ENCODE peak calls at places on chromosomes 4 and X, in six cellular contexts. J is suprapubic skin; M is AG04449; V is AG04450; W is body of pancreas; Z is CD8-positive, alpha-beta T cell. G is an unnamed sample.

GRCh38 chr4:28225005-28225404 is 1364.4 kb downstream of the STIM2 start:
- DNase-seq in J (no peak), M (no peak), V (no peak), W (no peak), Z (no peak), G (no peak)

GRCh38 chrX:11588097-11588496 is 77.6 kb downstream of the ARHGAP6 start:
- DNase-seq in J (no peak), M (no peak), V (no peak), W (no peak), Z (no peak), G (no peak)

GRCh38 chr4:10529891-10530786 is 72.9 kb upstream of the ZNF518B start:
- DNase-seq in J (no peak), M (no peak), V (no peak), W (no peak), Z (no peak), G (no peak)

GRCh38 chr4:76588268-76588667 is 153.2 kb downstream of the SHROOM3 start:
- DNase-seq in J (no peak), M (no peak), V (no peak), W (no peak), Z (no peak), G (no peak)

GRCh38 chr4:87843936-87844335 is 11.2 kb downstream of the MEPE start:
- DNase-seq in J (no peak), M (peak; percentile 63), V (no peak), W (no peak), Z (no peak), G (no peak)

GRCh38 chrX:74835566-74835965 is 89.7 kb downstream of the NEXMIF start:
- DNase-seq in J (no peak), M (no peak), V (no peak), W (no peak), Z (no peak), G (no peak)

GRCh38 chr4:95038791-95039190 is 281.0 kb downstream of the BMPR1B start:
- DNase-seq in J (no peak), M (no peak), V (no peak), W (no peak), Z (no peak), G (no peak)

GRCh38 chr4:40173470-40173875 is 23.4 kb upstream of the RHOH start:
- DNase-seq in J (no peak), M (no peak), V (no peak), W (no peak), Z (no peak), G (no peak)

GRCh38 chrX:70176938-70177533 is at the start of gene DGAT2L6:
- DNase-seq in J (no peak), M (no peak), V (no peak), W (no peak), Z (no peak), G (no peak)

GRCh38 chr4:94451051-94451404 is 714 bp upstream of the PDLIM5 start:
- DNase-seq in J (no peak), M (no peak), V (no peak), W (no peak), Z (no peak), G (no peak)

GRCh38 chr4:150581611-150582010 is 340 bp upstream of the MAB21L2 start:
- DNase-seq in J (no peak), M (peak; percentile 69), V (peak; percentile 34), W (no peak), Z (no peak), G (no peak)

GRCh38 chr4:23789765-23790164 is 100.1 kb downstream of the PPARGC1A start:
- DNase-seq in J (peak; percentile 66), M (no peak), V (no peak), W (peak; percentile 47), Z (no peak), G (peak; percentile 99)

GRCh38 chr4:152273343-152273742 is 262.5 kb downstream of the FBXW7 start:
- DNase-seq in J (no peak), M (no peak), V (no peak), W (no peak), Z (no peak), G (no peak)

GRCh38 chrX:100883654-100884053 is 9.5 kb upstream of the NOX1 start:
- DNase-seq in J (no peak), M (no peak), V (no peak), W (no peak), Z (no peak), G (no peak)

GRCh38 chrX:136761410-136761809 is 19.3 kb downstream of the ARHGEF6 start:
- DNase-seq in J (no peak), M (no peak), V (no peak), W (no peak), Z (no peak), G (no peak)

GRCh38 chrX:136765957-136766356 is 14.8 kb downstream of the ARHGEF6 start:
- DNase-seq in J (no peak), M (no peak), V (no peak), W (no peak), Z (no peak), G (no peak)

GRCh38 chrX:136766785-136767103 is 14.0 kb downstream of the ARHGEF6 start:
- DNase-seq in J (no peak), M (no peak), V (no peak), W (peak; percentile 10), Z (no peak), G (no peak)

GRCh38 chrX:136762820-136763452 is 17.8 kb downstream of the ARHGEF6 start:
- DNase-seq in J (no peak), M (no peak), V (no peak), W (no peak), Z (peak; percentile 25), G (no peak)

GRCh38 chrX:136764206-136764605 is 16.5 kb downstream of the ARHGEF6 start:
- DNase-seq in J (no peak), M (no peak), V (no peak), W (no peak), Z (no peak), G (no peak)
- H3K4me3 ChIP-seq in J (no peak overlapping the region), M (no peak overlapping the region), V (no peak overlapping the region), W (no peak overlapping the region), Z (no peak overlapping the region), G (no peak overlapping the region)

DNA sequence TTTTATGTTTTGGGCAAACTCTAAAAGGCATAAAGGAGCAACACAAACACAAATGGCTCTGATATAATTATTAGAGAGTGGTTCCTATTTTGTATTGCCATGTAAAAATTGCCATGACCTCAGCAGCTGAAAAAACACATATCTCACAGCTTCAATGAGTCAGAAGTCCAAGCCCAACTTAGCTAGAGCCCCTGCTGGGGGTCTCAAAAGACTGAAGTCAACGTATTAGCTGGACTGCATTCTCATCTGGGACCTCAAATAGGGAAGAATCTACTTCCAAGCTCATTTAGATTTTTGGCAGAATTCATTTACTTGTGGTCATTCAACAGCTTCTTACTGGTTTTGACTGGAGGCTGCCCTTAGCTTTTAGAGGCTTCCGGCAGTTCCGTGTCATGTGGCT is 47.4 kb downstream of the FREM3 start:
- DNase-seq in J (no peak), M (no peak), V (no peak), W (no peak), Z (no peak), G (no peak)
- TF ChIP-seq CTCF in J (no peak), M (no peak), V (no peak), W (no peak), Z (no peak), G (no peak)

GRCh38 chrX:130162094-130162493 is 3.5 kb downstream of the AIFM1 start:
- DNase-seq in J (no peak), M (no peak), V (no peak), W (no peak), Z (no peak), G (no peak)
- H3K4me3 ChIP-seq in J (no peak overlapping the region), M (no peak overlapping the region), V (no peak overlapping the region), W (no peak overlapping the region), Z (no peak overlapping the region), G (no peak overlapping the region)

DNA sequence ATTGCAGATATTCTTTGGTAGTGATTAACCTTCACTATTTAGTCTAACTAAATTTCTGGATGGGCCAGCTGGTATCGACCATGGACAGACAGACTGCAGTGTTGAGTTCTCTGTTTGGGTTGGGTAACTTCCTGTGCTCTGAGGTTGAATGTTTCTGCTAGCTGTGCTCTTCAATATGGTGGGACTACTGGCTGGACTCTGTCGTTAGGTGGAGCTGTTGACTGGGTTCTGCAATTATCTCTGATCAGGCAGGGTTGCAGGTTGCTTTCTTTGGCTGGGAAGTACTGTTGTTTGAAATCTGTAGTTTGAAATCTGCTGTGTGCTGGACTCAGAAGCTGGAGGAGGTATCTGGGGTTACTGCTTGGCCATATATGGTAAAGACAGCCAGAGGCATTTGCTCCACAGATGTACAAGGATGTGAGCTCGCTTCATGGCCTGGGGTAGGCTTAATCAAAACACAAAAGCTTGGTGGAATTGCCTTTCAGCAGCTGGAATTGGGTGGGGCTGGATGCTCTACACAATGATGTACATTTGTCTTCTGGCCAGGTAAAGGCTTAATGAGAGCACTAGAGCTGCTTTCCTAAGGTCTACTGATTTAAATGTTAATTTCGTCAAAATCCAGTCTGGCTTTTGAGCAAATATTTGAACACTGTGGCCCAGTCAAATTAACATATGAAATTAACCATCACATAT is 1472.0 kb downstream of the FAM133A start:
- DNase-seq in J (no peak), M (no peak), V (no peak), W (no peak), Z (no peak), G (no peak)
- TF ChIP-seq CTCF in J (no peak), M (no peak), V (no peak), W (no peak), Z (no peak), G (no peak)

DNA sequence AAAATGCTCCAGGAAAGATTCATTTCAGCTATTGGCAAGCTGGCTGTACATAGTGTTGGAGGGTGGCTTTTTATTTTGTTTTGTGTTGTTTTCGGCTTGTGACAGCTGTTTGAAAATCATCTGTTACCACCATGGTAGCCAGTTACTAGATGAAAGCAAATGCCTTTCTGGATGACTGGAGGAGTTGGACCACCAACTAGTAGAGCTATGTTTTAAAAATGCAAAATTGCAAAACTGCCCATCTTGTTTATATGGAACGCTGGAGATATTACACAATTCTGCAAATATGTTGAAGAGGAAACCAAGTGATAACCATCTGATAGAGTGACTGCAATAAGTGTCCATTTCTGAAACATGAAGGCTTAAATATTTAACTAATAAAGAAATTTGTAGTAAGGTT is 53.3 kb upstream of the TNIP3 start:
- DNase-seq in J (no peak), M (peak; percentile 23), V (peak; percentile 13), W (no peak), Z (no peak), G (no peak)
- H3K4me3 ChIP-seq in J (no peak overlapping the region), M (no peak overlapping the region), V (no peak overlapping the region), W (no peak overlapping the region), Z (no peak overlapping the region), G (no peak overlapping the region)

DNA sequence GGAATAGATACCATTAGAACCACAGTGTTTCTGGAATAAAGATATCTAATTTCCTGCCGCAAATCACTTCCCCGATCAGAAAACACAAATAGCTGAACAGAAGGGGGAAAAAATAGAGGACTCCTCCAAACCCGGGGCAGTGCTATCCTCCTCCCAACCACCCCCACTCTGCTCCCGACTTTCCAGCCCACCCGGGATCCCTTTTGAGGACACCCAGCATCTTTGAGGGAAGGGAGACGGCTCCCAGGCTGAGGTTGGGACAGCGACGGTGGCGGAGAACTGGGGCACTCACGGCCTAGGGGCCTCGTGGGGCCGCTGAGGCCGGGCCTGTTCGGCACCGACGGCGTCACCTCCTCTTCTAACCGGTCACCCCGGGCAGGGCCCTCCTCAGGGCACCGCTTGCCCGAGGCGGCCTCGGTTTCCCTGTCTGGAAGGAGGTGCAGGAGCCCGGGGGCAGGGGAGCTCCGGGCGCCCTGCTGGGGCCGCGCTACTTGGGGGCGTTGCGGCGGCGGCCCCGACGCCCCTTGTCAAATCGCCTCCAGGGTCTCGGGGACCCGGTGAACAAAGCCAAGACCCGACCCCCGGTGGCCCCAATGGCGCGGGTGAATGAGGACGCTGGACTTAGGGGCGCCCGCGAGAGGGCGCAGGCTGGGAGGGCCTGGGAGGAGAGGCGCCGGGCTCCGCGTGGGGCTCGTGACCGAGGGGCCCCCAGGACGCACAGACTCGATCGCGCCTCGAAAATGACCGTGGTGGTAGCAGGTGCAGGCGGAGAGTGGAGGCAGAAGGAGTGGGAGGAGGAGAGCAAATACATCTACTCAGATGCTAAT is 6.9 kb upstream of the ARX start:
- DNase-seq in J (no peak), M (no peak), V (no peak), W (no peak), Z (no peak), G (no peak)
- TF ChIP-seq CTCF in J (no peak), M (no peak), V (peak; percentile 6), W (no peak), Z (no peak), G (peak; percentile 31)